ENCODE peak calls at places on chromosome 17, in four cellular contexts. T is spleen, Q is BE2C, L is prostate gland. N is an unnamed sample.

GRCh38 chr17:82696916-82697807 is 1.3 kb downstream of the RAB40B start:
- DNase-seq in T (no peak), Q (no peak), L (no peak), N (peak; percentile 9)

GRCh38 chr17:75096082-75096625 is 8.4 kb downstream of the SLC16A5 start:
- DNase-seq in T (peak; percentile 90), Q (no peak), L (peak; percentile 80), N (no peak)

GRCh38 chr17:68048996-68049395 is 13.5 kb downstream of the KPNA2 start:
- DNase-seq in T (no peak), Q (no peak), L (no peak), N (no peak)

GRCh38 chr17:32970281-32970680 is 21.4 kb upstream of the SPACA3 start:
- DNase-seq in T (no peak), Q (no peak), L (no peak), N (no peak)

GRCh38 chr17:41334385-41334784 is 16.2 kb downstream of the KRT33A start:
- DNase-seq in T (no peak), Q (no peak), L (no peak), N (no peak)

GRCh38 chr17:17774009-17774881 is 62.5 kb downstream of the SREBF1 start:
- DNase-seq in T (no peak), Q (no peak), L (peak; percentile 92), N (no peak)

GRCh38 chr17:64739316-64740058 is 77.4 kb upstream of the SMURF2 start:
- DNase-seq in T (no peak), Q (no peak), L (no peak), N (peak; percentile 16)

GRCh38 chr17:68053237-68054030 is 17.9 kb downstream of the KPNA2 start:
- DNase-seq in T (no peak), Q (no peak), L (no peak), N (no peak)

GRCh38 chr17:14307560-14308024 is 6.7 kb downstream of the HS3ST3B1 start:
- DNase-seq in T (no peak), Q (no peak), L (no peak), N (peak; percentile 47)

GRCh38 chr17:54029196-54029595 is 206.5 kb downstream of the KIF2B start:
- DNase-seq in T (no peak), Q (no peak), L (no peak), N (no peak)
- H3K9me3 ChIP-seq in T (no peaks in the 10 kb centered on the region), Q (no peaks in the 10 kb centered on the region), L (no peaks in the 10 kb centered on the region), N (no peaks in the 10 kb centered on the region)

GRCh38 chr17:79201119-79201518 is 126.5 kb downstream of the ENGASE start:
- DNase-seq in T (no peak), Q (no peak), L (no peak), N (no peak)

GRCh38 chr17:79191270-79191934 is 116.8 kb downstream of the ENGASE start:
- DNase-seq in T (no peak), Q (no peak), L (no peak), N (no peak)

GRCh38 chr17:79201536-79202227 is 127.1 kb downstream of the ENGASE start:
- DNase-seq in T (no peak), Q (no peak), L (no peak), N (no peak)

GRCh38 chr17:79192503-79193500 is 118.2 kb downstream of the ENGASE start:
- DNase-seq in T (no peak), Q (no peak), L (peak; percentile 8), N (peak; percentile 7)

GRCh38 chr17:79196913-79197312 is 122.3 kb downstream of the ENGASE start:
- DNase-seq in T (no peak), Q (no peak), L (no peak), N (no peak)
- H3K27me3 ChIP-seq in T (peaks cover 6% of the 10 kb centered on the region), Q (peaks cover 57% of the 10 kb centered on the region), L (peaks cover 2% of the 10 kb centered on the region), N (no peaks in the 10 kb centered on the region)

GRCh38 chr17:50943575-50943933 is 77.4 kb upstream of the TOB1 start:
- DNase-seq in T (no peak), Q (peak; percentile 68), L (no peak), N (no peak)

GRCh38 chr17:50944054-50944901 is 78.1 kb upstream of the TOB1 start:
- DNase-seq in T (peak; percentile 92), Q (peak; percentile 85), L (peak; percentile 88), N (peak; percentile 67)

GRCh38 chr17:50945779-50946222 is 79.6 kb upstream of the TOB1 start:
- DNase-seq in T (no peak), Q (no peak), L (no peak), N (no peak)

GRCh38 chr17:50946223-50946890 is 80.2 kb upstream of the TOB1 start:
- DNase-seq in T (no peak), Q (no peak), L (no peak), N (no peak)

GRCh38 chr17:50944902-50945720 is 79.0 kb upstream of the TOB1 start:
- DNase-seq in T (no peak), Q (no peak), L (no peak), N (no peak)
- H3K4me3 ChIP-seq in T (peak overlapping the region; percentile 53), Q (peak overlapping the region; percentile 64), L (peak overlapping the region; percentile 41), N (no peak overlapping the region)

GRCh38 chr17:70581459-70581858 is 412.1 kb downstream of the KCNJ2 start:
- DNase-seq in T (no peak), Q (no peak), L (no peak), N (no peak)

GRCh38 chr17:70577456-70577855 is 408.1 kb downstream of the KCNJ2 start:
- DNase-seq in T (no peak), Q (no peak), L (no peak), N (no peak)

GRCh38 chr17:70588003-70588402 is 418.7 kb downstream of the KCNJ2 start:
- DNase-seq in T (no peak), Q (no peak), L (no peak), N (no peak)

GRCh38 chr17:70584255-70584654 is 414.9 kb downstream of the KCNJ2 start:
- DNase-seq in T (peak; percentile 65), Q (no peak), L (no peak), N (no peak)

DNA sequence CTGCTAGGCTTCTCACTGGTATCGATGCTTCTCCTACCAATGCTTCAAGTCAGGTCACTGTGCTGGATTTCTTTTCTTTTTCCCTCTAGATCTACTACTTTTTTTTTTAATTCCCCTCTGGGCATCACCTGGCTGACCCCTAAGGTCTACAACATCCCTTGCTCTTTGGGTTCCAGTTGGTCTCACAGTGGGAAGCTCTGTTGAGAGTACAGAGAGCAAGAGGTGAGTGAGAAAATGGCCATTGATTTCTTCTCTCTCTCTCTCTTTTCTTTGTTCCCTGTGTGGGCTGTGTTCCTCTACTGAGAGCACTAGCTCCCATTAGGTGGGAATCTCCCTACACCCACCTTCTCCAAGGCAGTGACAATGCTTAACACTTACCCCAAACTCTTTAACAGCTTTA is 413.4 kb downstream of the KCNJ2 start:
- DNase-seq in T (no peak), Q (no peak), L (no peak), N (no peak)
- H3K9me3 ChIP-seq in T (no peaks in the 10 kb centered on the region), Q (peaks cover 2% of the 10 kb centered on the region), L (no peaks in the 10 kb centered on the region), N (no peaks in the 10 kb centered on the region)

GRCh38 chr17:74059471-74059870 is 144.0 kb upstream of the RPL38 start:
- DNase-seq in T (no peak), Q (no peak), L (no peak), N (no peak)

GRCh38 chr17:74052993-74053744 is 150.3 kb upstream of the RPL38 start:
- DNase-seq in T (no peak), Q (no peak), L (no peak), N (no peak)

GRCh38 chr17:74054249-74054648 is 149.2 kb upstream of the RPL38 start:
- DNase-seq in T (no peak), Q (no peak), L (no peak), N (no peak)

GRCh38 chr17:74051348-74051747 is 152.1 kb upstream of the RPL38 start:
- DNase-seq in T (no peak), Q (no peak), L (no peak), N (no peak)

DNA sequence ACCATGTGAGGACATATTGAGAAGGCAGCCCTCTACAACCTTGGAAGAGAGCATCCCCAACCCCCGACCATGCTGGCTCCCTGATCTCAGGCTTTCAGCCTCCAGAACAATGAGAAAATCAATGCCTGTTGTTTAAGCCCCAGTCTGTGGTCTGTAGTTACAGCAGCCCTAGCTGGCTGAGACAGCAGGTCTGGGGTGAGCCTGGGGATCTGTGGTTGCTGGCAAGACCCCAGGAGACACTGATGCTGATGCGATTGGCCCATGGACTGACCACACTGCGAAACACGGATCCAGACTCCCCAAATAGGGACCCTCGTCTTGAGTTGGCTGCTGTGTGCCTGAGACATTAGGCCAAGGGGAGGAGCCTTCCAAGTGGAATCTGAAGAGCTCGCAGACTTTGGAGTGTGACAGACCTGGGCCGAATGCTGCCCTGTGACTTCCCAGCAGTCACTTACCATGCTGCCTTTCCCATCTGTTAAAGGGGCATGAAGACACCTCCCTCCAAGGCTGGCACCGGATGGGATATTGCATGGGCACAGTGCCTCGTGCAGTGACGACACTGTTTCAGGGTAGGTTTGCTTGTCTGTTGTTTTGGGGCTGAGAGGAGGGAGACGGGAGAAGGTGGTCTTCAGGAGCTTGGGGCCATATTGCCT is 147.8 kb upstream of the RPL38 start:
- DNase-seq in T (no peak), Q (no peak), L (no peak), N (no peak)
- H3K27me3 ChIP-seq in T (no peaks in the 10 kb centered on the region), Q (no peaks in the 10 kb centered on the region), L (peaks cover 10% of the 10 kb centered on the region), N (no peaks in the 10 kb centered on the region)